ENCODE peak calls at places on chromosomes 12 and 14, in nine cellular contexts. Y, R, X, O, G, A, P, C and K are unnamed samples.

GRCh38 chr14:29548948-29549370 is 378.7 kb downstream of the PRKD1 start:
- DNase-seq in C (peak), P (no peak), X (no peak), G (peak), Y (no peak), R (no peak), O (peak), A (no peak), K (no peak)

GRCh38 chr12:55720071-55720564 is at the start of gene RDH5:
- DNase-seq in A (no peak), P (no peak), R (no peak), Y (peak), X (no peak), C (peak), G (no peak), O (no peak), K (no peak)

GRCh38 chr14:73763396-73763795 is 49.2 kb upstream of the PNMA1 start:
- DNase-seq in O (no peak), X (no peak), Y (no peak), C (no peak), G (no peak), R (no peak), A (no peak), P (no peak), K (no peak)

GRCh38 chr14:84927096-84927910 is 602.6 kb upstream of the FLRT2 start:
- DNase-seq in Y (no peak), P (no peak), O (no peak), A (no peak), G (no peak), C (no peak), R (no peak), X (no peak), K (no peak)

GRCh38 chr14:31898835-31899528 is 178.1 kb upstream of the ARHGAP5 start:
- DNase-seq in R (no peak), C (no peak), G (no peak), O (no peak), A (no peak), Y (no peak), P (no peak), X (no peak), K (no peak)

GRCh38 chr14:56181666-56182065 is 63.5 kb downstream of the PELI2 start:
- DNase-seq in C (no peak), R (no peak), A (no peak), Y (no peak), X (no peak), G (no peak), O (no peak), P (no peak), K (no peak)

GRCh38 chr12:46187023-46187422 is 81.8 kb downstream of the SLC38A1 start:
- DNase-seq in X (no peak), A (no peak), R (no peak), Y (no peak), C (peak), O (no peak), P (no peak), G (no peak), K (no peak)

GRCh38 chr14:70718383-70719123 is 76.8 kb downstream of the TTC9 start:
- DNase-seq in C (no peak), P (no peak), O (no peak), Y (no peak), G (no peak), A (no peak), X (no peak), R (no peak), K (no peak)

GRCh38 chr14:36161781-36162180 is 14.7 kb downstream of the PTCSC3 start:
- DNase-seq in G (no peak), Y (no peak), R (no peak), X (no peak), A (no peak), P (no peak), O (no peak), C (no peak), K (no peak)

GRCh38 chr14:34134484-34134883 is 183.6 kb upstream of the EGLN3 start:
- DNase-seq in O (no peak), P (no peak), A (no peak), X (no peak), G (no peak), C (no peak), Y (no peak), R (no peak), K (no peak)

GRCh38 chr12:56220611-56221232 is 1.0 kb downstream of the RNF41 start:
- DNase-seq in C (peak), X (no peak), O (no peak), Y (no peak), A (no peak), G (no peak), R (peak), P (no peak), K (no peak)

GRCh38 chr12:131176266-131176665 is 222.6 kb downstream of the ADGRD1 start:
- DNase-seq in O (no peak), R (no peak), P (no peak), A (no peak), C (no peak), Y (no peak), G (no peak), X (no peak), K (no peak)

GRCh38 chr12:11753151-11753501 is 103.7 kb downstream of the ETV6 start:
- DNase-seq in X (no peak), O (no peak), G (no peak), C (no peak), P (no peak), Y (no peak), R (no peak), A (no peak), K (no peak)

GRCh38 chr12:124904306-124905098 is 9.9 kb downstream of the UBC start:
- DNase-seq in P (no peak), C (peak), O (no peak), A (no peak), X (no peak), Y (peak), R (no peak), G (peak), K (no peak)

GRCh38 chr12:27682534-27682933 is 13.7 kb upstream of the REP15 start:
- DNase-seq in X (no peak), P (no peak), A (no peak), C (peak), G (no peak), O (no peak), Y (no peak), R (no peak), K (no peak)

GRCh38 chr12:47935196-47935595 is 28.2 kb upstream of the TMEM106C start:
- DNase-seq in O (no peak), G (no peak), R (no peak), P (no peak), Y (no peak), A (no peak), C (peak), X (no peak), K (no peak)

GRCh38 chr12:130186631-130187269 is 24.5 kb downstream of the FZD10 start:
- DNase-seq in P (no peak), G (no peak), Y (no peak), O (no peak), C (peak), X (no peak), A (no peak), R (no peak), K (no peak)

GRCh38 chr12:101209319-101210302 is at the start of gene SLC5A8:
- DNase-seq in Y (no peak), P (no peak), A (no peak), G (no peak), R (no peak), C (no peak), X (no peak), O (no peak), K (no peak)

GRCh38 chr12:86254399-86255107 is 1.6 kb downstream of the MGAT4C start:
- DNase-seq in G (no peak), O (no peak), R (no peak), Y (no peak), A (no peak), C (no peak), X (no peak), P (no peak), K (no peak)

GRCh38 chr14:36513012-36513420 is 7.0 kb downstream of the NKX2-1 start:
- DNase-seq in G (no peak), A (no peak), Y (no peak), X (no peak), P (no peak), O (no peak), R (no peak), C (no peak), K (no peak)

GRCh38 chr12:66714709-66715108 is 35.8 kb upstream of the GRIP1 start:
- DNase-seq in O (no peak), X (no peak), P (no peak), G (no peak), Y (no peak), A (no peak), C (no peak), R (no peak), K (no peak)

GRCh38 chr12:97940629-97941028 is 478.0 kb downstream of the RMST start:
- DNase-seq in G (no peak), A (no peak), P (no peak), R (no peak), C (no peak), Y (no peak), O (no peak), X (no peak), K (no peak)

GRCh38 chr12:16492240-16492639 is 113.7 kb downstream of the LMO3 start:
- DNase-seq in A (no peak), P (no peak), C (no peak), O (no peak), Y (no peak), X (no peak), G (no peak), R (no peak), K (no peak)

GRCh38 chr12:114769634-114770033 is 85.7 kb upstream of the TBX3 start:
- DNase-seq in X (no peak), O (no peak), R (no peak), G (no peak), P (no peak), A (no peak), C (peak), Y (no peak), K (no peak)

GRCh38 chr14:93960108-93960475 is 16.3 kb downstream of the ASB2 start:
- DNase-seq in C (no peak), R (no peak), P (peak), A (no peak), O (no peak), Y (no peak), G (no peak), X (no peak), K (no peak)

GRCh38 chr12:27966870-27967269 is 5.7 kb downstream of the PTHLH start:
- DNase-seq in C (peak), A (no peak), X (no peak), R (no peak), P (no peak), Y (no peak), G (peak), O (peak), K (no peak)

GRCh38 chr12:87171356-87171755 is 857.8 kb downstream of the C12orf50 start:
- DNase-seq in P (no peak), R (no peak), Y (no peak), A (no peak), X (no peak), O (no peak), C (no peak), G (no peak), K (no peak)

GRCh38 chr14:37124617-37125016 is 47.8 kb downstream of the SLC25A21 start:
- DNase-seq in G (no peak), C (peak), X (no peak), O (no peak), A (no peak), R (no peak), P (no peak), Y (no peak), K (no peak)